ENCODE peak calls at places on chromosomes 3 and 15, in seven cellular contexts. One of them, this sample, is unnamed.

GRCh38 chr3:99842826-99843589 is 25.3 kb downstream of the CMSS1 start:
- DNase-seq in HCT116: peak
- DNase-seq in IMR-90: peak
- DNase-seq in cardiac muscle cell: peak
- DNase-seq in CD8-positive, alpha-beta T cell: no peak
- DNase-seq in heart left ventricle: no peak
- DNase-seq in astrocyte of the cerebellum: peak
- DNase-seq in this sample: no peak

GRCh38 chr15:31327674-31328424 is 1.2 kb downstream of the KLF13 start:
- DNase-seq in HCT116: no peak
- DNase-seq in astrocyte of the cerebellum: no peak
- DNase-seq in cardiac muscle cell: peak
- DNase-seq in CD8-positive, alpha-beta T cell: peak
- DNase-seq in heart left ventricle: peak
- DNase-seq in IMR-90: peak
- DNase-seq in this sample: peak

GRCh38 chr15:62558640-62559039 is 393.6 kb upstream of the C2CD4B start:
- DNase-seq in CD8-positive, alpha-beta T cell: no peak
- DNase-seq in HCT116: no peak
- DNase-seq in cardiac muscle cell: no peak
- DNase-seq in heart left ventricle: no peak
- DNase-seq in IMR-90: no peak
- DNase-seq in astrocyte of the cerebellum: no peak
- DNase-seq in this sample: no peak

GRCh38 chr3:150887031-150887430 is 18.2 kb downstream of the MINDY4B start:
- DNase-seq in cardiac muscle cell: peak
- DNase-seq in CD8-positive, alpha-beta T cell: no peak
- DNase-seq in astrocyte of the cerebellum: no peak
- DNase-seq in heart left ventricle: no peak
- DNase-seq in HCT116: no peak
- DNase-seq in IMR-90: peak
- DNase-seq in this sample: no peak

GRCh38 chr3:72907851-72908620 is 20.2 kb downstream of the GXYLT2 start:
- DNase-seq in astrocyte of the cerebellum: peak
- DNase-seq in IMR-90: peak
- DNase-seq in heart left ventricle: peak
- DNase-seq in cardiac muscle cell: peak
- DNase-seq in HCT116: no peak
- DNase-seq in CD8-positive, alpha-beta T cell: no peak
- DNase-seq in this sample: no peak

GRCh38 chr3:97827741-97828471 is 6.1 kb downstream of the CRYBG3 start:
- DNase-seq in cardiac muscle cell: peak
- DNase-seq in heart left ventricle: no peak
- DNase-seq in CD8-positive, alpha-beta T cell: no peak
- DNase-seq in HCT116: no peak
- DNase-seq in IMR-90: peak
- DNase-seq in astrocyte of the cerebellum: no peak
- DNase-seq in this sample: no peak

GRCh38 chr3:52254608-52255007 is 9.0 kb downstream of the PPM1M start:
- DNase-seq in cardiac muscle cell: no peak
- DNase-seq in IMR-90: no peak
- DNase-seq in HCT116: no peak
- DNase-seq in CD8-positive, alpha-beta T cell: no peak
- DNase-seq in heart left ventricle: no peak
- DNase-seq in astrocyte of the cerebellum: no peak
- DNase-seq in this sample: no peak

GRCh38 chr15:75452968-75453702 is 1.6 kb upstream of the SIN3A start:
- DNase-seq in astrocyte of the cerebellum: no peak
- DNase-seq in cardiac muscle cell: peak
- DNase-seq in heart left ventricle: peak
- DNase-seq in IMR-90: no peak
- DNase-seq in HCT116: peak
- DNase-seq in CD8-positive, alpha-beta T cell: peak
- DNase-seq in this sample: peak

GRCh38 chr3:173138031-173138430 is 3.0 kb downstream of the SPATA16 start:
- DNase-seq in astrocyte of the cerebellum: peak
- DNase-seq in CD8-positive, alpha-beta T cell: no peak
- DNase-seq in cardiac muscle cell: no peak
- DNase-seq in HCT116: no peak
- DNase-seq in heart left ventricle: no peak
- DNase-seq in IMR-90: no peak
- DNase-seq in this sample: no peak

GRCh38 chr15:86664581-86664980 is 584.9 kb downstream of the AGBL1 start:
- DNase-seq in CD8-positive, alpha-beta T cell: no peak
- DNase-seq in heart left ventricle: no peak
- DNase-seq in cardiac muscle cell: no peak
- DNase-seq in astrocyte of the cerebellum: no peak
- DNase-seq in HCT116: no peak
- DNase-seq in IMR-90: no peak
- DNase-seq in this sample: no peak

GRCh38 chr15:86654501-86654900 is 574.8 kb downstream of the AGBL1 start:
- DNase-seq in CD8-positive, alpha-beta T cell: no peak
- DNase-seq in IMR-90: no peak
- DNase-seq in cardiac muscle cell: no peak
- DNase-seq in heart left ventricle: no peak
- DNase-seq in astrocyte of the cerebellum: no peak
- DNase-seq in HCT116: no peak
- DNase-seq in this sample: no peak

GRCh38 chr15:86663304-86663703 is 583.6 kb downstream of the AGBL1 start:
- DNase-seq in heart left ventricle: no peak
- DNase-seq in IMR-90: no peak
- DNase-seq in HCT116: no peak
- DNase-seq in CD8-positive, alpha-beta T cell: no peak
- DNase-seq in cardiac muscle cell: no peak
- DNase-seq in astrocyte of the cerebellum: no peak
- DNase-seq in this sample: no peak

GRCh38 chr15:86661580-86661979 is 581.9 kb downstream of the AGBL1 start:
- DNase-seq in CD8-positive, alpha-beta T cell: no peak
- DNase-seq in astrocyte of the cerebellum: no peak
- DNase-seq in IMR-90: no peak
- DNase-seq in heart left ventricle: no peak
- DNase-seq in cardiac muscle cell: no peak
- DNase-seq in HCT116: no peak
- DNase-seq in this sample: no peak

DNA sequence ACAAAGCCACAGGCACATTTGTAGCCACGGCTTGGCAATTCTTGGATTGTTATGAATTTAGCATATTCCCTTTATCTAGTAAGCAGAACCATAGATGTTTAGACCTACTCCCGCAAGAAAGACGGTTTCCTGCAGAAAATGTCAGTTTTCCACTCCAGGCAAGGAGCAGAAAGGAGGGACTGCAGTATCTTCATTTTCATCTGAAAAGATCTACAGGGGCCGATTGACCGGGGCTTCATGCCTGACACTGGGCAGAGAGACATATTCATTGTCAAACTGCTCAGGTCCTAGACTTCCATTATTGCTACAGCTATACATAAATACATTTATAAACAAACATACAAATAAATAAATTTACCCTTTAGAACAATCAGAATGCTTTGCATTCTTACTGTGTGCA is 580.3 kb downstream of the AGBL1 start:
- DNase-seq in HCT116: no peak
- DNase-seq in astrocyte of the cerebellum: no peak
- DNase-seq in heart left ventricle: no peak
- DNase-seq in CD8-positive, alpha-beta T cell: no peak
- DNase-seq in cardiac muscle cell: no peak
- DNase-seq in IMR-90: no peak
- DNase-seq in this sample: no peak
- TF ChIP-seq CTCF in HCT116: no peak
- TF ChIP-seq CTCF in astrocyte of the cerebellum: no peak
- TF ChIP-seq CTCF in heart left ventricle: no peak
- TF ChIP-seq CTCF in CD8-positive, alpha-beta T cell: no peak
- TF ChIP-seq CTCF in cardiac muscle cell: no peak
- TF ChIP-seq CTCF in IMR-90: no peak
- TF ChIP-seq CTCF in this sample: no peak

DNA sequence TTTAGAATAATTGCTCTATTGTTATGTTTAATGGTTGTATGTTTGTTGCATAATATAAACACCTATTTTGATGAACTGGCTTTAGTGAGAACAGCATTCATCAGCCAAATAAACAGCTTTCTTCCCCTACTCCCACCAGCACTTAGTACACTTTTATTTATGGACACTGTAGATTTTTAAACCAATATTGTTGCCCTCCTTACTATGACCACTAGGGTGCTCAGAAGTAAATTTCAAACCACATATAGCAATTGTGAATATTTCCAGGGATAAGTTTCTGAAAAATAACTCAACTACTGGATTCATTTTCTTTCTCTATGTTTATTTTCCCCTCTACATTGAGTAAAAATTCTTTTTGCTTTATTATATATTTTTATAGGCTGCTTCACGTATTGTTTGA is 84.7 kb upstream of the PTX3 start:
- DNase-seq in astrocyte of the cerebellum: no peak
- DNase-seq in heart left ventricle: no peak
- DNase-seq in cardiac muscle cell: no peak
- DNase-seq in IMR-90: no peak
- DNase-seq in HCT116: no peak
- DNase-seq in CD8-positive, alpha-beta T cell: no peak
- DNase-seq in this sample: no peak
- TF ChIP-seq CTCF in astrocyte of the cerebellum: no peak
- TF ChIP-seq CTCF in heart left ventricle: no peak
- TF ChIP-seq CTCF in cardiac muscle cell: peak
- TF ChIP-seq CTCF in IMR-90: peak
- TF ChIP-seq CTCF in HCT116: no peak
- TF ChIP-seq CTCF in CD8-positive, alpha-beta T cell: no peak
- TF ChIP-seq CTCF in this sample: peak

DNA sequence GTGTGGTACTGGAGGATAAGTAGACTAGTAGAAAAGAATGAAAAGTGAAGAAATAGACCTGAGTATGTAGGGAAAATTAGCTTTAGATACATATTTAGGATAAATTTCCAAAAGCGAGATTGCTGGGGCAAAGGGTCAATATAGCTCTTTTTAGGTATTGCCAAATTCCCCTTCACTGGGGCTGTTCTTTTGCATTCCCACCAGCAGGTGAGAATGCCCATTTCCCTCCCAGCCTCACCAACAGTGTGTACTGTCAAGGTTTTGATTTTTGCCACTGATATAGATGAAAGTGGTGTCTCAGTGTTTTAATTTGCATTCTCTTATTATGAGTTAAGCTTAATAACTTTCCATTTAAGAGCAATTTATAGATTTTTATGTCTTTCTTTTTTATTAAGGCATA is 35.7 kb upstream of the BHLHE40 start:
- DNase-seq in IMR-90: no peak
- DNase-seq in astrocyte of the cerebellum: no peak
- DNase-seq in HCT116: peak
- DNase-seq in CD8-positive, alpha-beta T cell: no peak
- DNase-seq in heart left ventricle: no peak
- DNase-seq in cardiac muscle cell: no peak
- DNase-seq in this sample: no peak
- TF ChIP-seq CTCF in IMR-90: peak
- TF ChIP-seq CTCF in astrocyte of the cerebellum: peak
- TF ChIP-seq CTCF in HCT116: no peak
- TF ChIP-seq CTCF in CD8-positive, alpha-beta T cell: no peak
- TF ChIP-seq CTCF in heart left ventricle: no peak
- TF ChIP-seq CTCF in cardiac muscle cell: peak
- TF ChIP-seq CTCF in this sample: peak

DNA sequence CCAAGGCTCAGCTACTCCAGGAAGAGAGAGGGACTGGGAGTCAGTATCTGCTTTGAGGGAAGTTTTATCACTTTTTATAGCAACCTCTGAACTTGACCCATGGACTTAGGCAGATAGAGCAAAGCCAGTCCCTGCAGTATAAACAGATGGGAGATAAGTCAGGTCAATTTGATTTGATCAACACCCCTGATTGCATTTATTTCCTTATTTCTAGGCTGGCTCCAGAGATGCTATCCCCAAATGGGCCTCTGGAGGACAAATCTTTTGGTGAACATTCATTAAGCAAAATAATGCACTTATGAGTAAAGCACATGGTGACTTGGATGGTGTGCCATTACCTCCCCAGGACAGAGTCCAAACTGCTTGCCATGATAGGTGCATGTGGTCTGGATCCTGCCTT is 8.9 kb upstream of the IDH3A start:
- DNase-seq in cardiac muscle cell: no peak
- DNase-seq in HCT116: no peak
- DNase-seq in CD8-positive, alpha-beta T cell: no peak
- DNase-seq in IMR-90: no peak
- DNase-seq in heart left ventricle: no peak
- DNase-seq in astrocyte of the cerebellum: no peak
- DNase-seq in this sample: no peak
- TF ChIP-seq CTCF in cardiac muscle cell: no peak
- TF ChIP-seq CTCF in HCT116: no peak
- TF ChIP-seq CTCF in CD8-positive, alpha-beta T cell: no peak
- TF ChIP-seq CTCF in IMR-90: no peak
- TF ChIP-seq CTCF in heart left ventricle: no peak
- TF ChIP-seq CTCF in astrocyte of the cerebellum: no peak
- TF ChIP-seq CTCF in this sample: no peak